ENCODE peak calls at places on chromosomes 12 and 14, in seven cellular contexts. One of them, this sample, is unnamed.

GRCh38 chr14:68782091-68782981 is 10.5 kb downstream of the ZFP36L1 start:
- DNase-seq in AG04450: no peak
- DNase-seq in neural crest cell: no peak
- DNase-seq in epithelial cell of esophagus: no peak
- DNase-seq in fibroblast of the aortic adventitia: no peak
- DNase-seq in A549: no peak
- DNase-seq in GM23338: no peak
- DNase-seq in this sample: no peak

GRCh38 chr12:1306096-1306495 is 288.3 kb downstream of the FBXL14 start:
- DNase-seq in AG04450: no peak
- DNase-seq in neural crest cell: no peak
- DNase-seq in epithelial cell of esophagus: no peak
- DNase-seq in fibroblast of the aortic adventitia: peak; percentile 19
- DNase-seq in A549: no peak
- DNase-seq in GM23338: no peak
- DNase-seq in this sample: no peak

GRCh38 chr12:2251485-2252179 is 198.8 kb downstream of the CACNA1C start:
- DNase-seq in AG04450: no peak
- DNase-seq in neural crest cell: no peak
- DNase-seq in epithelial cell of esophagus: no peak
- DNase-seq in fibroblast of the aortic adventitia: no peak
- DNase-seq in A549: no peak
- DNase-seq in GM23338: peak; percentile 44
- DNase-seq in this sample: no peak

GRCh38 chr12:91204416-91204815 is 21.8 kb upstream of the DCN start:
- DNase-seq in AG04450: no peak
- DNase-seq in neural crest cell: no peak
- DNase-seq in epithelial cell of esophagus: no peak
- DNase-seq in fibroblast of the aortic adventitia: no peak
- DNase-seq in A549: no peak
- DNase-seq in GM23338: no peak
- DNase-seq in this sample: no peak

GRCh38 chr12:57479376-57480115 is at the start of gene ARHGAP9:
- DNase-seq in AG04450: no peak
- DNase-seq in neural crest cell: no peak
- DNase-seq in epithelial cell of esophagus: no peak
- DNase-seq in fibroblast of the aortic adventitia: no peak
- DNase-seq in A549: no peak
- DNase-seq in GM23338: no peak
- DNase-seq in this sample: no peak

GRCh38 chr14:100604709-100605108 is 17.5 kb upstream of the BEGAIN start:
- DNase-seq in AG04450: no peak
- DNase-seq in neural crest cell: no peak
- DNase-seq in epithelial cell of esophagus: no peak
- DNase-seq in fibroblast of the aortic adventitia: no peak
- DNase-seq in A549: no peak
- DNase-seq in GM23338: no peak
- DNase-seq in this sample: no peak

GRCh38 chr14:37203423-37203822 is 5.7 kb downstream of the MIPOL1 start:
- DNase-seq in AG04450: no peak
- DNase-seq in neural crest cell: no peak
- DNase-seq in epithelial cell of esophagus: no peak
- DNase-seq in fibroblast of the aortic adventitia: no peak
- DNase-seq in A549: no peak
- DNase-seq in GM23338: no peak
- DNase-seq in this sample: no peak

GRCh38 chr12:106296179-106296877 is 6.2 kb upstream of the TCP11L2 start:
- DNase-seq in AG04450: no peak
- DNase-seq in neural crest cell: no peak
- DNase-seq in epithelial cell of esophagus: peak; percentile 92
- DNase-seq in fibroblast of the aortic adventitia: peak; percentile 78
- DNase-seq in A549: peak; percentile 39
- DNase-seq in GM23338: no peak
- DNase-seq in this sample: peak; percentile 62

GRCh38 chr14:96568646-96569045 is 66.5 kb downstream of the PAPOLA start:
- DNase-seq in AG04450: no peak
- DNase-seq in neural crest cell: no peak
- DNase-seq in epithelial cell of esophagus: no peak
- DNase-seq in fibroblast of the aortic adventitia: no peak
- DNase-seq in A549: no peak
- DNase-seq in GM23338: no peak
- DNase-seq in this sample: no peak

GRCh38 chr14:96564389-96564788 is 62.2 kb downstream of the PAPOLA start:
- DNase-seq in AG04450: no peak
- DNase-seq in neural crest cell: no peak
- DNase-seq in epithelial cell of esophagus: no peak
- DNase-seq in fibroblast of the aortic adventitia: peak; percentile 15
- DNase-seq in A549: no peak
- DNase-seq in GM23338: no peak
- DNase-seq in this sample: no peak

GRCh38 chr14:96571311-96571710 is 69.1 kb downstream of the PAPOLA start:
- DNase-seq in AG04450: no peak
- DNase-seq in neural crest cell: no peak
- DNase-seq in epithelial cell of esophagus: no peak
- DNase-seq in fibroblast of the aortic adventitia: no peak
- DNase-seq in A549: no peak
- DNase-seq in GM23338: no peak
- DNase-seq in this sample: no peak

GRCh38 chr14:96565811-96566210 is 63.6 kb downstream of the PAPOLA start:
- DNase-seq in AG04450: no peak
- DNase-seq in neural crest cell: no peak
- DNase-seq in epithelial cell of esophagus: no peak
- DNase-seq in fibroblast of the aortic adventitia: no peak
- DNase-seq in A549: no peak
- DNase-seq in GM23338: no peak
- DNase-seq in this sample: no peak

GRCh38 chr14:96567289-96567899 is 65.2 kb downstream of the PAPOLA start:
- DNase-seq in AG04450: peak; percentile 2
- DNase-seq in neural crest cell: no peak
- DNase-seq in epithelial cell of esophagus: peak; percentile 46
- DNase-seq in fibroblast of the aortic adventitia: peak; percentile 62
- DNase-seq in A549: peak; percentile 31
- DNase-seq in GM23338: peak; percentile 55
- DNase-seq in this sample: peak; percentile 13
- TF ChIP-seq CTCF in AG04450: peak; percentile 66
- TF ChIP-seq CTCF in neural crest cell: peak; percentile 71
- TF ChIP-seq CTCF in epithelial cell of esophagus: peak; percentile 53
- TF ChIP-seq CTCF in fibroblast of the aortic adventitia: peak; percentile 55
- TF ChIP-seq CTCF in A549: peak; percentile 72
- TF ChIP-seq CTCF in GM23338: peak; percentile 46
- TF ChIP-seq CTCF in this sample: peak; percentile 35

DNA sequence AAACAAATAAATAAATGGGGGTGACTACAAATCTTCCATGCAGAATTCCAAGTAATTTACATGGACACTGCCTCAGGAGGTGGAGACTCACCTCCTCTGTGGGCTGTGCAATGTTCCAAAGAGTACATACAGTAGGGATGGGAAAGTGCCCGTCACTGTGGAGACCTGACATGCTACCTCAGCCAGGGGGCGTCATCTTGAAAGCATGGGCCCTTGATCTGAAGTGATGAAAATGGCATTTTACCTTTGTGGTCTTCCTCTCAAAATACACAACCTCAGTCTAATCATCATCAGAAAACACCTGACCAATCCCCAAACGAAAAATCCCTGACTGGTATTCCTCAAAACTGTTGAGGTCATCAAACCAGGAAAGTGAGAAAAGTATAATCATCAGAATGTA is 48.4 kb downstream of the ANAPC7 start:
- DNase-seq in AG04450: no peak
- DNase-seq in neural crest cell: peak; percentile 19
- DNase-seq in epithelial cell of esophagus: peak; percentile 57
- DNase-seq in fibroblast of the aortic adventitia: no peak
- DNase-seq in A549: peak; percentile 68
- DNase-seq in GM23338: peak; percentile 87
- DNase-seq in this sample: peak; percentile 25
- TF ChIP-seq CTCF in AG04450: peak; percentile 27
- TF ChIP-seq CTCF in neural crest cell: peak; percentile 48
- TF ChIP-seq CTCF in epithelial cell of esophagus: peak; percentile 47
- TF ChIP-seq CTCF in fibroblast of the aortic adventitia: no peak
- TF ChIP-seq CTCF in A549: peak; percentile 34
- TF ChIP-seq CTCF in GM23338: peak; percentile 92
- TF ChIP-seq CTCF in this sample: peak; percentile 44

DNA sequence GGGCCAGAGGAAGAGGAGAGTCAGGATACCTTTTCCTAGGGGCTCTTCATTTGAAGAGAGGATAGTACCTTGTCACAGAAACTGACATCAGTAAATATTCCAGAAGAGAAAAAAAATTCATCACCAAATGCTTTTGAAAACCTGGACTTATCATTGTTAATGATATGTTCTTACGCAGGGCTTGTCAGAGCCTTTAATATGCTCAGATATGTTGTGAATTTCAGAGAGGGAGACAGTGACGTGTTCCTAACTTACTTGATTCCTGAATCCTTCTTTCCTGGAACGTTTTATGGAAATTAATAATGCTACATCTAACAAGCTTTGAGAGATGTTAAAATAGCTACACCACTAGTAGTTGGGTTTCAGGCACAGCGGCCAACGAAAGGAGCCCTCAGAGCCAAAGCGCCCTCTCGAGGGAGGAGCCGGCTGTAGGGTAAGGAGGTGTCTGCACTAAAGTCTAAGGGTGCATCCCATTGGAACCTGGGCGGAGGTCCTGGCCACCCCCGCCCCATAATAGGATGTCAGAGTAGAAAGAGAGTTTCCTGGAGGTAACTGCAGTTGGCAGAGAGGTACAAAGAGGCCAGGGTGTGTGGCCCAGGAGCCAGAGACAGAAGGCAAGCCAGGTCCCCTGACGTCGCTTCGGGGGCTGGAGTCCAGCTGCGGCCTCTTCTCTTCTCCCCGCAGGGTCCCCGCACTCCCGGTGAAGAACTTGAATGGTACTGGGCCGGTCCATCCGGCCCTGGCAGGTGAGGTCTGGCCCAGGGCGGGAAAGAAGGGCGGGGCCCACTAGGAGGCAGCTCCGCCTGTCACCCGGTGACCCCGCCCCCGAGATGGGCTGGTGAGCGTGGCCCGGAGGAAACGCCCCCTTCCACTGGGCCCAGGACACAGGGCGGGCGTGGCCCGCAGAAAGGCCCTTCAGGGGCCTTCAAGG is 36.2 kb downstream of the DTX1 start:
- DNase-seq in AG04450: no peak
- DNase-seq in neural crest cell: no peak
- DNase-seq in epithelial cell of esophagus: peak; percentile 37
- DNase-seq in fibroblast of the aortic adventitia: peak; percentile 4
- DNase-seq in A549: peak; percentile 85
- DNase-seq in GM23338: peak; percentile 95
- DNase-seq in this sample: peak; percentile 75
- TF ChIP-seq CTCF in AG04450: no peak
- TF ChIP-seq CTCF in neural crest cell: peak; percentile 31
- TF ChIP-seq CTCF in epithelial cell of esophagus: peak; percentile 18
- TF ChIP-seq CTCF in fibroblast of the aortic adventitia: peak; percentile 15
- TF ChIP-seq CTCF in A549: peak; percentile 52
- TF ChIP-seq CTCF in GM23338: peak; percentile 72
- TF ChIP-seq CTCF in this sample: peak; percentile 11

GRCh38 chr14:77032854-77033621 is 4.5 kb upstream of the IRF2BPL start:
- DNase-seq in AG04450: peak; percentile 95
- DNase-seq in neural crest cell: peak; percentile 64
- DNase-seq in epithelial cell of esophagus: peak; percentile 99
- DNase-seq in fibroblast of the aortic adventitia: peak; percentile 100
- DNase-seq in A549: peak; percentile 94
- DNase-seq in GM23338: peak; percentile 87
- DNase-seq in this sample: peak; percentile 85
- TF ChIP-seq CTCF in AG04450: peak; percentile 22
- TF ChIP-seq CTCF in neural crest cell: no peak
- TF ChIP-seq CTCF in epithelial cell of esophagus: no peak
- TF ChIP-seq CTCF in fibroblast of the aortic adventitia: peak; percentile 26
- TF ChIP-seq CTCF in A549: peak; percentile 30
- TF ChIP-seq CTCF in GM23338: peak; percentile 44
- TF ChIP-seq CTCF in this sample: no peak